ENCODE peak calls at places on chromosomes 12 and 14, in nine cellular contexts. O, M, K, T, U, Z, D, C and H are unnamed samples.

GRCh38 chr12:19830461-19830860 is 391.2 kb downstream of the AEBP2 start:
- DNase-seq in C (no peak), O (no peak), K (no peak), D (peak; percentile 61), M (no peak), U (no peak), T (no peak), Z (no peak), H (no peak)

GRCh38 chr12:39959016-39959415 is 146.9 kb downstream of the SLC2A13 start:
- DNase-seq in O (no peak), D (no peak), T (no peak), C (no peak), Z (no peak), K (no peak), U (no peak), M (no peak), H (no peak)

GRCh38 chr12:29155079-29155478 is 6.0 kb downstream of the FAR2 start:
- DNase-seq in O (no peak), Z (no peak), C (no peak), K (no peak), U (no peak), D (no peak), M (no peak), T (peak; percentile 31), H (no peak)

GRCh38 chr12:84131076-84131475 is 781.5 kb downstream of the SLC6A15 start:
- DNase-seq in Z (peak; percentile 44), D (peak; percentile 44), U (no peak), O (no peak), K (no peak), C (no peak), T (no peak), M (no peak), H (no peak)

GRCh38 chr14:103393687-103394626 is 8.7 kb downstream of the MARK3 start:
- DNase-seq in U (no peak), Z (no peak), K (peak; percentile 41), M (no peak), D (peak; percentile 74), O (peak; percentile 34), C (no peak), T (no peak), H (no peak)

GRCh38 chr14:69247691-69248440 is 12.1 kb upstream of the GALNT16 start:
- DNase-seq in U (no peak), C (no peak), O (no peak), K (no peak), M (no peak), D (peak; percentile 85), Z (peak; percentile 80), T (no peak), H (no peak)

GRCh38 chr14:80304125-80304766 is 92.9 kb upstream of the DIO2 start:
- DNase-seq in C (no peak), M (no peak), T (no peak), Z (no peak), O (no peak), D (peak; percentile 79), U (no peak), K (no peak), H (no peak)

GRCh38 chr12:86748874-86749273 is 492.7 kb upstream of the MGAT4C start:
- DNase-seq in T (no peak), U (no peak), D (peak; percentile 43), M (peak; percentile 46), C (no peak), Z (no peak), O (no peak), K (no peak), H (no peak)

GRCh38 chr12:121915841-121916321 is 2.5 kb upstream of the CFAP251 start:
- DNase-seq in T (no peak), D (peak; percentile 42), O (no peak), Z (no peak), U (peak; percentile 72), C (no peak), M (no peak), K (peak; percentile 4), H (peak; percentile 68)

GRCh38 chr14:96832351-96832750 is 35.2 kb downstream of the VRK1 start:
- DNase-seq in C (no peak), T (no peak), K (no peak), O (no peak), U (no peak), Z (no peak), D (no peak), M (no peak), H (no peak)

GRCh38 chr12:66066071-66066928 is 64.2 kb downstream of the LLPH start:
- DNase-seq in C (no peak), D (peak; percentile 52), O (no peak), T (no peak), U (no peak), K (peak; percentile 29), M (peak; percentile 77), Z (peak; percentile 36), H (peak; percentile 19)

GRCh38 chr14:96702831-96703230 is 94.4 kb upstream of the VRK1 start:
- DNase-seq in C (no peak), U (no peak), M (no peak), K (no peak), O (no peak), Z (no peak), T (no peak), D (no peak), H (no peak)

GRCh38 chr14:103693514-103693913 is 21.7 kb downstream of the XRCC3 start:
- DNase-seq in T (no peak), K (no peak), U (no peak), O (no peak), D (no peak), M (no peak), C (peak; percentile 89), Z (no peak), H (no peak)

GRCh38 chr12:10453144-10453543 is at the start of gene KLRC1:
- DNase-seq in D (no peak), O (no peak), T (no peak), K (no peak), C (no peak), M (no peak), Z (no peak), U (no peak), H (no peak)

GRCh38 chr12:108098374-108098773 is 30.7 kb upstream of the WSCD2 start:
- DNase-seq in D (no peak), T (no peak), K (no peak), O (no peak), U (no peak), C (no peak), Z (no peak), M (no peak), H (no peak)

GRCh38 chr14:99566390-99567354 is 37.3 kb downstream of the CCDC85C start:
- DNase-seq in D (no peak), K (no peak), U (no peak), Z (no peak), T (no peak), M (no peak), C (no peak), O (no peak), H (no peak)

GRCh38 chr14:48890333-48890732 is 695.8 kb downstream of the RPS29 start:
- DNase-seq in M (no peak), D (no peak), Z (no peak), O (no peak), C (no peak), K (no peak), U (no peak), T (no peak), H (no peak)

GRCh38 chr14:73634333-73634833 is 10.4 kb upstream of the DNAL1 start:
- DNase-seq in M (peak; percentile 46), C (peak; percentile 50), U (peak; percentile 45), O (peak; percentile 66), K (peak; percentile 34), T (no peak), D (no peak), Z (no peak), H (peak; percentile 68)

GRCh38 chr12:64187370-64187769 is 34.7 kb downstream of the KICS2 start:
- DNase-seq in T (no peak), Z (no peak), U (no peak), K (no peak), O (no peak), D (no peak), C (no peak), M (no peak), H (no peak)

GRCh38 chr12:114476159-114476558 is 70.2 kb upstream of the TBX5 start:
- DNase-seq in D (peak; percentile 44), K (no peak), O (peak; percentile 40), T (no peak), U (no peak), C (no peak), Z (no peak), M (peak; percentile 46), H (no peak)

GRCh38 chr12:104248444-104248843 is 32.9 kb downstream of the TXNRD1 start:
- DNase-seq in T (no peak), D (no peak), C (no peak), O (no peak), Z (no peak), U (no peak), M (no peak), K (no peak), H (no peak)

GRCh38 chr14:92531151-92531873 is 17.7 kb downstream of the RIN3 start:
- DNase-seq in U (no peak), K (no peak), T (no peak), Z (no peak), C (no peak), O (no peak), D (no peak), M (no peak), H (no peak)

GRCh38 chr14:30443368-30444007 is 115.5 kb upstream of the G2E3 start:
- DNase-seq in Z (no peak), M (peak; percentile 49), T (no peak), C (no peak), U (peak; percentile 45), O (peak; percentile 58), D (peak; percentile 44), K (peak; percentile 32), H (peak; percentile 68)

GRCh38 chr12:57765003-57765697 is 1.7 kb downstream of the CYP27B1 start:
- DNase-seq in U (no peak), C (peak; percentile 72), O (peak; percentile 50), M (no peak), D (no peak), K (no peak), T (peak; percentile 67), Z (no peak), H (peak; percentile 55)

GRCh38 chr12:105775351-105775750 is 363.4 kb downstream of the NUAK1 start:
- DNase-seq in U (no peak), C (no peak), D (peak; percentile 60), Z (peak; percentile 34), T (no peak), M (no peak), O (no peak), K (no peak), H (no peak)